ENCODE peak calls at places on chromosome 2, in seven cellular contexts. One of them, this sample, is unnamed.
A peak's percentile ranks its signal among the peaks of the same experiment; 100 is the strongest.

GRCh38 chr2:119478188-119479065 is 45.9 kb downstream of the SCTR start:
- DNase-seq in activated T-helper 1 cell treated with Interleukin-2 at 50 U/mL for 16 hours: no peak
- DNase-seq in HS-27A: no peak
- DNase-seq in activated CD4-positive, alpha-beta T cell treated with anti-CD3 and anti-CD28 coated beads for 36 hours: no peak
- DNase-seq in HFFc6: no peak
- DNase-seq in A172: no peak
- DNase-seq in NCI-H1105 treated with DMSO at 0.1 percent for 48 hours: no peak
- DNase-seq in this sample: no peak

GRCh38 chr2:29223851-29224692 is 108.9 kb downstream of the CLIP4 start:
- DNase-seq in activated T-helper 1 cell treated with Interleukin-2 at 50 U/mL for 16 hours: no peak
- DNase-seq in HS-27A: peak; percentile 41
- DNase-seq in activated CD4-positive, alpha-beta T cell treated with anti-CD3 and anti-CD28 coated beads for 36 hours: no peak
- DNase-seq in HFFc6: peak; percentile 48
- DNase-seq in A172: peak; percentile 95
- DNase-seq in NCI-H1105 treated with DMSO at 0.1 percent for 48 hours: peak; percentile 66
- DNase-seq in this sample: peak; percentile 41

GRCh38 chr2:135701442-135701841 is 40.2 kb upstream of the UBXN4 start:
- DNase-seq in activated T-helper 1 cell treated with Interleukin-2 at 50 U/mL for 16 hours: no peak
- DNase-seq in HS-27A: peak; percentile 11
- DNase-seq in activated CD4-positive, alpha-beta T cell treated with anti-CD3 and anti-CD28 coated beads for 36 hours: no peak
- DNase-seq in HFFc6: peak; percentile 62
- DNase-seq in A172: peak; percentile 18
- DNase-seq in NCI-H1105 treated with DMSO at 0.1 percent for 48 hours: no peak
- DNase-seq in this sample: no peak

GRCh38 chr2:175233135-175233719 is 51.7 kb upstream of the ATP5MC3 start:
- DNase-seq in activated T-helper 1 cell treated with Interleukin-2 at 50 U/mL for 16 hours: no peak
- DNase-seq in HS-27A: no peak
- DNase-seq in activated CD4-positive, alpha-beta T cell treated with anti-CD3 and anti-CD28 coated beads for 36 hours: no peak
- DNase-seq in HFFc6: peak; percentile 65
- DNase-seq in A172: peak; percentile 80
- DNase-seq in NCI-H1105 treated with DMSO at 0.1 percent for 48 hours: no peak
- DNase-seq in this sample: peak; percentile 5

GRCh38 chr2:217804786-217805678 is 197.8 kb downstream of the TNS1 start:
- DNase-seq in activated T-helper 1 cell treated with Interleukin-2 at 50 U/mL for 16 hours: no peak
- DNase-seq in HS-27A: no peak
- DNase-seq in activated CD4-positive, alpha-beta T cell treated with anti-CD3 and anti-CD28 coated beads for 36 hours: no peak
- DNase-seq in HFFc6: no peak
- DNase-seq in A172: no peak
- DNase-seq in NCI-H1105 treated with DMSO at 0.1 percent for 48 hours: no peak
- DNase-seq in this sample: no peak

GRCh38 chr2:3453196-3453845 is 66.0 kb downstream of the ADI1 start:
- DNase-seq in activated T-helper 1 cell treated with Interleukin-2 at 50 U/mL for 16 hours: no peak
- DNase-seq in HS-27A: no peak
- DNase-seq in activated CD4-positive, alpha-beta T cell treated with anti-CD3 and anti-CD28 coated beads for 36 hours: no peak
- DNase-seq in HFFc6: no peak
- DNase-seq in A172: no peak
- DNase-seq in NCI-H1105 treated with DMSO at 0.1 percent for 48 hours: no peak
- DNase-seq in this sample: no peak

GRCh38 chr2:202700075-202700901 is 65.5 kb downstream of the FAM117B start:
- DNase-seq in activated T-helper 1 cell treated with Interleukin-2 at 50 U/mL for 16 hours: no peak
- DNase-seq in HS-27A: no peak
- DNase-seq in activated CD4-positive, alpha-beta T cell treated with anti-CD3 and anti-CD28 coated beads for 36 hours: peak; percentile 42
- DNase-seq in HFFc6: no peak
- DNase-seq in A172: no peak
- DNase-seq in NCI-H1105 treated with DMSO at 0.1 percent for 48 hours: no peak
- DNase-seq in this sample: no peak

GRCh38 chr2:113888641-113889470 is 1.0 kb upstream of the ACTR3 start:
- DNase-seq in activated T-helper 1 cell treated with Interleukin-2 at 50 U/mL for 16 hours: no peak
- DNase-seq in HS-27A: no peak
- DNase-seq in activated CD4-positive, alpha-beta T cell treated with anti-CD3 and anti-CD28 coated beads for 36 hours: no peak
- DNase-seq in HFFc6: no peak
- DNase-seq in A172: no peak
- DNase-seq in NCI-H1105 treated with DMSO at 0.1 percent for 48 hours: no peak
- DNase-seq in this sample: peak; percentile 25

GRCh38 chr2:3171564-3172264 is 205.9 kb downstream of the EIPR1 start:
- DNase-seq in activated T-helper 1 cell treated with Interleukin-2 at 50 U/mL for 16 hours: no peak
- DNase-seq in HS-27A: no peak
- DNase-seq in activated CD4-positive, alpha-beta T cell treated with anti-CD3 and anti-CD28 coated beads for 36 hours: no peak
- DNase-seq in HFFc6: no peak
- DNase-seq in A172: no peak
- DNase-seq in NCI-H1105 treated with DMSO at 0.1 percent for 48 hours: no peak
- DNase-seq in this sample: no peak

This sample was measured in HTR-8/SVneo.